ENCODE peak calls at places on chromosome 12, in five cellular contexts. V is IMR-90, F is HFF-Myc, X is neural progenitor cell, U is transverse colon. Y is an unnamed sample.

GRCh38 chr12:4440187-4440941 is 5.3 kb downstream of the FGF6 start:
- DNase-seq in V (no peak), F (no peak), X (peak), U (no peak), Y (no peak)

GRCh38 chr12:753401-754237 is 1.2 kb downstream of the WNK1 start:
- DNase-seq in V (no peak), F (no peak), X (peak), U (peak), Y (no peak)

GRCh38 chr12:52681551-52682380 is 1.6 kb upstream of the KRT1 start:
- DNase-seq in V (no peak), F (no peak), X (no peak), U (no peak), Y (no peak)

GRCh38 chr12:79988368-79988767 is 53.5 kb upstream of the PPP1R12A start:
- DNase-seq in V (peak), F (no peak), X (no peak), U (no peak), Y (no peak)

GRCh38 chr12:127711108-127711507 is 555.9 kb upstream of the TMEM132C start:
- DNase-seq in V (no peak), F (no peak), X (peak), U (no peak), Y (no peak)

GRCh38 chr12:2613674-2614073 is 181.1 kb upstream of the FKBP4 start:
- DNase-seq in V (peak), F (peak), X (no peak), U (no peak), Y (peak)

GRCh38 chr12:75854681-75855309 is 176.8 kb downstream of the PHLDA1 start:
- DNase-seq in V (peak), F (peak), X (no peak), U (no peak), Y (no peak)

GRCh38 chr12:1922075-1922709 is 3.7 kb upstream of the CACNA2D4 start:
- DNase-seq in V (no peak), F (no peak), X (no peak), U (peak), Y (no peak)

GRCh38 chr12:53561590-53561953 is 54.3 kb upstream of the NPFF start:
- DNase-seq in V (peak), F (peak), X (no peak), U (no peak), Y (peak)

GRCh38 chr12:95943231-95943842 is at the start of gene AMDHD1:
- DNase-seq in V (peak), F (no peak), X (peak), U (peak), Y (no peak)

GRCh38 chr12:96994900-96995299 is 87.8 kb downstream of the NEDD1 start:
- DNase-seq in V (no peak), F (no peak), X (no peak), U (no peak), Y (no peak)

GRCh38 chr12:12265571-12266388 is 1.1 kb downstream of the LRP6 start:
- DNase-seq in V (peak), F (no peak), X (no peak), U (no peak), Y (no peak)

GRCh38 chr12:115305867-115306266 is 621.9 kb upstream of the TBX3 start:
- DNase-seq in V (no peak), F (no peak), X (no peak), U (no peak), Y (no peak)

GRCh38 chr12:2322554-2323120 is 269.9 kb downstream of the CACNA1C start:
- DNase-seq in V (no peak), F (no peak), X (no peak), U (no peak), Y (no peak)

GRCh38 chr12:12194206-12194605 is 72.6 kb downstream of the LRP6 start:
- DNase-seq in V (peak), F (no peak), X (no peak), U (no peak), Y (peak)

GRCh38 chr12:102958073-102958829 is 777 bp downstream of the ASCL1 start:
- DNase-seq in V (peak), F (no peak), X (peak), U (no peak), Y (no peak)

GRCh38 chr12:92142251-92142896 is 3.3 kb downstream of the BTG1 start:
- DNase-seq in V (no peak), F (no peak), X (no peak), U (no peak), Y (no peak)
- H3K4me3 ChIP-seq in V (peak), F (peak), X (peak), U (peak), Y (peak)

DNA sequence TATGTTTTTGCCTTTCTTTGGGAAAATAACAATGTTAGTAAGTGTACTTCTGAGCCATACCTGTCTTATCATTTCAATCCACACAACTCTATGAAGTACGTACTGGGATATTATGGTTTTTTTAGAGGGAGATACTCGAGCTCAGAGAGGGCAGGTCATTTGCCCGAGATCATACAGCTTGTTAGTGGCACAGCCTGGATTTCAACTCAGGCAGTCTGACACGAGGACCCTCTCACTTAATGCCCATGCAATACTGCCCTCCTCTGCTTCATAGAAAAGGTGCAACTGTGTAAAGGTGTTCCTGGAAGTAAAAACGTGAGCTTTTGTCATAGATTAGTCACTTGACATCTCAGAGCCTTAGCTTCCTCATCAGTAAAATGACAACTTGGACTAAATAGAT is 128.0 kb downstream of the NDUFA12 start:
- DNase-seq in V (no peak), F (peak), X (peak), U (no peak), Y (peak)
- TF ChIP-seq CTCF in V (no peak), F (no peak), X (peak), U (peak), Y (peak)

GRCh38 chr12:110698171-110698902 is 9.4 kb upstream of the HVCN1 start:
- DNase-seq in V (peak), F (peak), X (peak), U (peak), Y (peak)
- H3K4me3 ChIP-seq in V (no peak), F (no peak), X (no peak), U (no peak), Y (peak)

GRCh38 chr12:132095520-132096409 is 48.4 kb downstream of the DDX51 start:
- DNase-seq in V (no peak), F (no peak), X (no peak), U (no peak), Y (no peak)
- TF ChIP-seq CTCF in V (no peak), F (no peak), X (no peak), U (no peak), Y (no peak)

GRCh38 chr12:46832084-46832704 is 6.4 kb upstream of the SLC38A4 start:
- DNase-seq in V (no peak), F (no peak), X (peak), U (no peak), Y (no peak)
- H3K4me3 ChIP-seq in V (no peak), F (peak), X (peak), U (no peak), Y (no peak)

DNA sequence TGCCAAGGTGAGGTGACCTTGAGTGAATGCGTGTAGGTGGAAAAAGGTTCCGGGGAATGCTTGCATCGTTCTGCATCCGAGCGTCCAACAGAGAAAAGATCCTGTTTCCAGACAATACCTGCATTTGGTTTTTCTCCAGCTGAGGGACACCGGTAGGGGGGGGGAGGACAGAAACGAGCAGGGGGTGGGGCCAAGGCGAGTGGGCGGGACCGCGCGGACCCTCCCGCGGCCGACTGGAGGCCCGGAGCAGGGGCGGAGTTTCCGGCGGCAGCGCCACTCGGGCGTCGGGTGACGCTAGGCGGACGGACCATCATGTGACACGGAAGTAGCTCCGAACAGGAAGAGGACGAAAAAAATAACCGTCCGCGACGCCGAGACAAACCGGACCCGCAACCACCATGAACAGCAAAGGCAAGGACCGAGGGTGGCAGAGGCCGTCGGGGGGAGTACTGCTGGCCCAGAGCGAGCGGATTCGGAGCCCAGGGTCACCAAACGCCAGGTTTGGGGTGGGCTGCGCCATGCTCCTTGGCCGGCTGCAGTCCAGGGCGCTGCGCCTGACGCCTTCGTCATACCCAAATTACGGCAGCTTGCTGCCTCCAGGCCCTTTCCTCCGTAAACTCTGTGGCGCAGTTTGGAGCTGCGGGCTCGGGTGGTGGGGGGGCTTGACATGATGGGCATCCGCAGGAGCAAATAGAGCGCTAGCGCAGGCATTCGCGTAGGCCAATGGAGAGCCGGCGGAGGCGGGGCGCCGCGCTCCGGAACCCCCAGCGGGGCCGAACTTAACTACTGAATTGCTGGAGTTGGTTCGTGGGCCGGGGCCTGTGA is at the start of gene DAZAP2:
- DNase-seq in V (peak), F (peak), X (peak), U (peak), Y (peak)
- TF ChIP-seq CTCF in V (no peak), F (no peak), X (peak), U (peak), Y (peak)

DNA sequence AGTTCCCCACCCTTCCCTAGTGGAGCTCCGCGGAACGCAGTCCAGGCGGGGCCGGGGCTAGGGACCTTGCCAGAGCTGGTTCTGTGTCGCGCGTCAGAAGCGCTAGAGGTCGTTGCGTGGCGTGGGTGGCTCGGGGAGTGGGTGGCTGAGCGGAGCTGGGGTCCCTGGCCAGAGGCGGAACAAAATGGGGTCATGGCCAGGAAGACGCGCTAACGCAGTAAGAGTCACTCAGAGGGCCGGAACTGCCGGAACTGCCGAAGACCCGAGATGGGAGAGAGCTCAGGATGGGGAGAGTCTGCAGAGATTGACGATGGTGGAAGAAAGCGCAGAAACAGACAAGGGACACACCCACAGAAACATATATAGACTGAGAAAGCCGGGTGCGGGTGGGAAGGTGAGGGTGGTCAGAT is 4.8 kb downstream of the DGKA start:
- DNase-seq in V (no peak), F (no peak), X (no peak), U (no peak), Y (no peak)
- H3K4me3 ChIP-seq in V (no peak), F (no peak), X (no peak), U (no peak), Y (no peak)

GRCh38 chr12:64352181-64352580 is 38.4 kb downstream of the C12orf56 start:
- DNase-seq in V (no peak), F (no peak), X (no peak), U (no peak), Y (no peak)
- TF ChIP-seq CTCF in V (no peak), F (no peak), X (peak), U (no peak), Y (peak)

DNA sequence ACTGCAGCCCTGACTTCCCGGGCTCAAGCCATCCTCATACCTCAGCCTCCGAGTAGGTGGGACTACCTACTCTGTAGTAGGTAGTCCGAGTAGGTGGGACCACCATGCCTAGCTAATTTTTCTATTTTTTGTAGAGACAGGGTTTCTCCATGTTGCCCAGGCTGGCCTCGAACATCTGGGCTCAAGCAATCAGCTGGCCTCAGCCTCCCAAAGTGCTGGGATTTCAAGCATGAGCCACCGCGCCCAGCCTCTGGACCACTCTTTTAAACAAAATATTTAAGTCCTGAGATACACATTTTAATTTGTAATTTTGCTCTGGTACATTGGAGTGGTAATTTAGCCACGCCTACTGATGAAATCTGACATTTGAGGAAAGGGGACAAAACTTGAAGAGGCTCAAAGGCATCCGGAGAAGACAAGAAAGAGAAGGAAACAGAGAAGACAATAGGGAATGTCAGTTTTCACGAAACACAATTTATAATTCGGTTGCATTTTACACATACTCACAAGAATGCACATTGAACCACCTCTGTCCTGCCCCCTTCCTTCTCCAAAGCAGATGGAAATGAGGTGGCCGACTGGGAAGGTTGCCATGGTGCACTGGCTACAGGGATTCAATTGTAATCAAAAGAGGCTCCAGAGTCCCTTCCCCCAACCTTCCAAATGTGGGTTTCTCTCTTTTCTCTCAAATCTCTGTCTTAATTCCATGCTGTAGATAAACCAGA is 9.7 kb upstream of the TUBA1A start:
- DNase-seq in V (peak), F (peak), X (peak), U (no peak), Y (no peak)
- H3K4me3 ChIP-seq in V (peak), F (peak), X (peak), U (no peak), Y (no peak)